ENCODE peak calls at places on chromosomes 4 and X, in eight cellular contexts. One of them, this sample, is unnamed.

GRCh38 chr4:170138580-170139194 is 48.9 kb upstream of the AADAT start:
- DNase-seq in H1: peak; percentile 36
- DNase-seq in A549: peak; percentile 40
- DNase-seq in tibial nerve: peak; percentile 50
- DNase-seq in transverse colon: peak; percentile 74
- DNase-seq in K562: peak; percentile 68
- DNase-seq in upper lobe of left lung: peak; percentile 74
- DNase-seq in sigmoid colon: peak; percentile 79
- DNase-seq in this sample: peak; percentile 67

GRCh38 chrX:74371399-74371798 is 49.9 kb upstream of the SLC16A2 start:
- DNase-seq in sigmoid colon: no peak
- DNase-seq in tibial nerve: no peak
- DNase-seq in K562: no peak
- DNase-seq in H1: no peak
- DNase-seq in upper lobe of left lung: no peak
- DNase-seq in transverse colon: no peak
- DNase-seq in A549: no peak
- DNase-seq in this sample: no peak

GRCh38 chrX:42746606-42747005 is 31.4 kb downstream of the PPP1R2C start:
- DNase-seq in H1: no peak
- DNase-seq in tibial nerve: no peak
- DNase-seq in A549: no peak
- DNase-seq in transverse colon: no peak
- DNase-seq in K562: no peak
- DNase-seq in sigmoid colon: no peak
- DNase-seq in upper lobe of left lung: peak; percentile 21
- DNase-seq in this sample: no peak

GRCh38 chr4:114302472-114302871 is 296.1 kb upstream of the UGT8 start:
- DNase-seq in transverse colon: no peak
- DNase-seq in sigmoid colon: no peak
- DNase-seq in K562: no peak
- DNase-seq in upper lobe of left lung: no peak
- DNase-seq in H1: no peak
- DNase-seq in tibial nerve: no peak
- DNase-seq in A549: no peak
- DNase-seq in this sample: no peak

GRCh38 chrX:124413244-124413643 is 66.9 kb downstream of the SH2D1A start:
- DNase-seq in sigmoid colon: no peak
- DNase-seq in H1: no peak
- DNase-seq in transverse colon: no peak
- DNase-seq in K562: no peak
- DNase-seq in upper lobe of left lung: no peak
- DNase-seq in A549: no peak
- DNase-seq in tibial nerve: no peak
- DNase-seq in this sample: no peak

GRCh38 chrX:144293229-144293628 is 409.4 kb downstream of the UBE2NL start:
- DNase-seq in tibial nerve: no peak
- DNase-seq in transverse colon: no peak
- DNase-seq in upper lobe of left lung: no peak
- DNase-seq in H1: no peak
- DNase-seq in A549: no peak
- DNase-seq in sigmoid colon: no peak
- DNase-seq in K562: no peak
- DNase-seq in this sample: no peak

GRCh38 chrX:69618803-69619202 is 2.9 kb downstream of the EDA start:
- DNase-seq in H1: no peak
- DNase-seq in upper lobe of left lung: no peak
- DNase-seq in transverse colon: peak; percentile 11
- DNase-seq in A549: no peak
- DNase-seq in K562: no peak
- DNase-seq in sigmoid colon: no peak
- DNase-seq in tibial nerve: no peak
- DNase-seq in this sample: no peak

GRCh38 chrX:77668391-77669237 is 117.4 kb downstream of the ATRX start:
- DNase-seq in sigmoid colon: no peak
- DNase-seq in transverse colon: no peak
- DNase-seq in H1: no peak
- DNase-seq in tibial nerve: no peak
- DNase-seq in K562: peak; percentile 4
- DNase-seq in upper lobe of left lung: no peak
- DNase-seq in A549: peak; percentile 0
- DNase-seq in this sample: no peak

GRCh38 chr4:100935090-100935489 is 412.2 kb downstream of the PPP3CA start:
- DNase-seq in K562: no peak
- DNase-seq in sigmoid colon: no peak
- DNase-seq in tibial nerve: no peak
- DNase-seq in A549: peak; percentile 8
- DNase-seq in transverse colon: no peak
- DNase-seq in H1: no peak
- DNase-seq in upper lobe of left lung: no peak
- DNase-seq in this sample: no peak

GRCh38 chrX:68671221-68671620 is 23.8 kb downstream of the STARD8 start:
- DNase-seq in upper lobe of left lung: no peak
- DNase-seq in K562: no peak
- DNase-seq in sigmoid colon: no peak
- DNase-seq in A549: no peak
- DNase-seq in H1: no peak
- DNase-seq in tibial nerve: no peak
- DNase-seq in transverse colon: no peak
- DNase-seq in this sample: no peak

GRCh38 chr4:56871357-56871993 is 36.2 kb upstream of the REST start:
- DNase-seq in K562: no peak
- DNase-seq in H1: no peak
- DNase-seq in A549: no peak
- DNase-seq in tibial nerve: no peak
- DNase-seq in sigmoid colon: no peak
- DNase-seq in upper lobe of left lung: no peak
- DNase-seq in transverse colon: no peak
- DNase-seq in this sample: no peak

GRCh38 chrX:151973262-151973661 is 1.2 kb downstream of the GABRE start:
- DNase-seq in sigmoid colon: no peak
- DNase-seq in tibial nerve: no peak
- DNase-seq in A549: no peak
- DNase-seq in K562: no peak
- DNase-seq in transverse colon: no peak
- DNase-seq in upper lobe of left lung: no peak
- DNase-seq in H1: no peak
- DNase-seq in this sample: no peak

GRCh38 chr4:84258905-84259830 is 239.9 kb downstream of the NKX6-1 start:
- DNase-seq in transverse colon: no peak
- DNase-seq in H1: no peak
- DNase-seq in tibial nerve: no peak
- DNase-seq in A549: peak; percentile 1
- DNase-seq in upper lobe of left lung: no peak
- DNase-seq in sigmoid colon: no peak
- DNase-seq in K562: peak; percentile 15
- DNase-seq in this sample: no peak

GRCh38 chrX:54481751-54482150 is 14.3 kb downstream of the FGD1 start:
- DNase-seq in sigmoid colon: no peak
- DNase-seq in A549: no peak
- DNase-seq in transverse colon: no peak
- DNase-seq in tibial nerve: no peak
- DNase-seq in K562: peak; percentile 11
- DNase-seq in H1: no peak
- DNase-seq in upper lobe of left lung: no peak
- DNase-seq in this sample: no peak

GRCh38 chr4:7365472-7366179 is 69.1 kb downstream of the PSAPL1 start:
- DNase-seq in sigmoid colon: no peak
- DNase-seq in upper lobe of left lung: no peak
- DNase-seq in transverse colon: no peak
- DNase-seq in H1: no peak
- DNase-seq in tibial nerve: no peak
- DNase-seq in A549: no peak
- DNase-seq in K562: no peak
- DNase-seq in this sample: peak; percentile 30

GRCh38 chrX:23752740-23753435 is 9.8 kb upstream of the ACOT9 start:
- DNase-seq in tibial nerve: no peak
- DNase-seq in A549: no peak
- DNase-seq in K562: no peak
- DNase-seq in sigmoid colon: no peak
- DNase-seq in H1: no peak
- DNase-seq in upper lobe of left lung: no peak
- DNase-seq in transverse colon: no peak
- DNase-seq in this sample: no peak

GRCh38 chr4:125736057-125736456 is 421.3 kb downstream of the FAT4 start:
- DNase-seq in tibial nerve: no peak
- DNase-seq in sigmoid colon: no peak
- DNase-seq in transverse colon: no peak
- DNase-seq in A549: no peak
- DNase-seq in K562: no peak
- DNase-seq in H1: no peak
- DNase-seq in upper lobe of left lung: no peak
- DNase-seq in this sample: no peak
- TF ChIP-seq EP300 in tibial nerve: no peak
- TF ChIP-seq EP300 in sigmoid colon: no peak
- TF ChIP-seq EP300 in transverse colon: no peak
- TF ChIP-seq EP300 in A549: no peak
- TF ChIP-seq EP300 in K562: no peak
- TF ChIP-seq EP300 in H1: no peak
- TF ChIP-seq EP300 in upper lobe of left lung: no peak
- TF ChIP-seq EP300 in this sample: no peak

DNA sequence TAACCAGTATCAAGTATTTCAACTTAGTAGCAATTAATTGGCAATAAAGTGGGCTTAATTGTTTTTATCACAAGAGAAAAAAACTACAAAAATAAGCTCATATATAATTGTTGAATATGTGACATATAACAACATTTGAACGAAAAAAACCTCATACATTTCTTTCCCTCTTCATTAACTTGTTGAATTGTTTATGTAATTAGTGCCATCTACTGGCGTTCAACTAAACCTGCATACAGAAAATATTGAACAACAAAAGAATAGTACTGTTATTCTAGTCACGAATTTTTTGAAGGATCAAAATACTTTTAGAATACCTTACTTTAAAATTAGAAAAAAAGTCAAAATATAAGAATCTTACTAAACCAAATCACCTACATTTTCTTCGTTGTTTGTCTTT is 586.5 kb upstream of the FTHL17 start:
- DNase-seq in A549: no peak
- DNase-seq in H1: no peak
- DNase-seq in sigmoid colon: no peak
- DNase-seq in transverse colon: no peak
- DNase-seq in K562: peak; percentile 7
- DNase-seq in upper lobe of left lung: no peak
- DNase-seq in tibial nerve: no peak
- DNase-seq in this sample: no peak
- TF ChIP-seq EP300 in A549: no peak
- TF ChIP-seq EP300 in H1: no peak
- TF ChIP-seq EP300 in sigmoid colon: no peak
- TF ChIP-seq EP300 in transverse colon: no peak
- TF ChIP-seq EP300 in K562: no peak
- TF ChIP-seq EP300 in upper lobe of left lung: no peak
- TF ChIP-seq EP300 in tibial nerve: no peak
- TF ChIP-seq EP300 in this sample: no peak

GRCh38 chr4:74283614-74284013 is 24.7 kb upstream of the EPGN start:
- DNase-seq in transverse colon: no peak
- DNase-seq in upper lobe of left lung: no peak
- DNase-seq in tibial nerve: no peak
- DNase-seq in K562: no peak
- DNase-seq in H1: no peak
- DNase-seq in sigmoid colon: no peak
- DNase-seq in A549: peak; percentile 0
- DNase-seq in this sample: no peak
- TF ChIP-seq EP300 in transverse colon: no peak
- TF ChIP-seq EP300 in upper lobe of left lung: no peak
- TF ChIP-seq EP300 in tibial nerve: no peak
- TF ChIP-seq EP300 in K562: no peak
- TF ChIP-seq EP300 in H1: no peak
- TF ChIP-seq EP300 in sigmoid colon: no peak
- TF ChIP-seq EP300 in A549: no peak
- TF ChIP-seq EP300 in this sample: no peak

GRCh38 chr4:122346503-122346902 is 32.3 kb upstream of the ADAD1 start:
- DNase-seq in K562: no peak
- DNase-seq in sigmoid colon: no peak
- DNase-seq in H1: no peak
- DNase-seq in tibial nerve: no peak
- DNase-seq in A549: no peak
- DNase-seq in transverse colon: no peak
- DNase-seq in upper lobe of left lung: no peak
- DNase-seq in this sample: no peak

GRCh38 chr4:122346036-122346435 is 32.8 kb upstream of the ADAD1 start:
- DNase-seq in H1: no peak
- DNase-seq in K562: no peak
- DNase-seq in A549: no peak
- DNase-seq in sigmoid colon: no peak
- DNase-seq in tibial nerve: no peak
- DNase-seq in transverse colon: no peak
- DNase-seq in upper lobe of left lung: no peak
- DNase-seq in this sample: no peak

DNA sequence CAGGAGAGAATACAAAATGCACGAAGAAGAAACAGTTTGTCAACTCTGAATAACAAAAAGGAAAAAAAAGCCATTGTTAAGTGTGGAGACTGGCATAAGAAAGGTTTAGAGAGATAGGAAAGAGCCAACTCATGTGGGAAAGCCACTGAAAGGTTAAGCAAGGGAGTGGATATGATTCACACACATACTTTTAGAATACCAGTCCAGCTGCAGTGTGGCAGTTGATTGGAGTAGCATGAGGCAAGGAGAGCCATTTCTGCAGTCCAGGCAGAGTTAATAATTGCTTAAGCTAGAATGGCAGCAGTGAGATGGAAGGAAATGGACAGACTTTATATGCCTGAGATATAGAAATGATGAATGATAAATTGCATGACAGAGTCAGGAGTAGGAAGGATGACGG is 36.9 kb upstream of the ADAD1 start:
- DNase-seq in H1: no peak
- DNase-seq in tibial nerve: no peak
- DNase-seq in sigmoid colon: no peak
- DNase-seq in K562: no peak
- DNase-seq in upper lobe of left lung: no peak
- DNase-seq in transverse colon: no peak
- DNase-seq in A549: peak; percentile 1
- DNase-seq in this sample: no peak
- TF ChIP-seq EP300 in H1: no peak
- TF ChIP-seq EP300 in tibial nerve: no peak
- TF ChIP-seq EP300 in sigmoid colon: no peak
- TF ChIP-seq EP300 in K562: no peak
- TF ChIP-seq EP300 in upper lobe of left lung: no peak
- TF ChIP-seq EP300 in transverse colon: no peak
- TF ChIP-seq EP300 in A549: no peak
- TF ChIP-seq EP300 in this sample: no peak

GRCh38 chrX:12992544-12993118 is 17.7 kb downstream of the TMSB4X start:
- DNase-seq in K562: no peak
- DNase-seq in tibial nerve: no peak
- DNase-seq in transverse colon: no peak
- DNase-seq in A549: no peak
- DNase-seq in sigmoid colon: no peak
- DNase-seq in H1: no peak
- DNase-seq in upper lobe of left lung: no peak
- DNase-seq in this sample: no peak
- TF ChIP-seq EP300 in K562: no peak
- TF ChIP-seq EP300 in tibial nerve: no peak
- TF ChIP-seq EP300 in transverse colon: no peak
- TF ChIP-seq EP300 in A549: no peak
- TF ChIP-seq EP300 in sigmoid colon: no peak
- TF ChIP-seq EP300 in H1: no peak
- TF ChIP-seq EP300 in upper lobe of left lung: no peak
- TF ChIP-seq EP300 in this sample: no peak

This sample was measured in ovary.